ENCODE peak calls at places on chromosomes 12 and 14, in ten cellular contexts. F is lung; C is heart left ventricle; T is CD4-positive, CD25-positive, alpha-beta regulatory T cell; Q is gastrocnemius medialis; Y is CD8-positive, alpha-beta T cell; S is mesendoderm; V is right lobe of liver; H is uterus; P is suprapubic skin. D is an unnamed sample.

GRCh38 chr12:111363578-111363977 is 5.3 kb downstream of the PHETA1 start:
- DNase-seq in F (no peak), C (no peak), T (no peak), Q (no peak), Y (no peak), S (peak; percentile 78), V (no peak), H (no peak), P (no peak), D (no peak)

GRCh38 chr12:54032627-54033100 is at the start of gene HOXC5:
- DNase-seq in F (peak; percentile 66), C (no peak), T (no peak), Q (peak; percentile 78), Y (peak; percentile 59), S (peak; percentile 89), V (no peak), H (peak; percentile 62), P (no peak), D (peak; percentile 85)

GRCh38 chr14:64954491-64955240 is 12.1 kb upstream of the GPX2 start:
- DNase-seq in F (no peak), C (no peak), T (no peak), Q (no peak), Y (no peak), S (no peak), V (no peak), H (no peak), P (peak; percentile 26), D (no peak)

GRCh38 chr14:67237591-67237990 is 3.6 kb upstream of the PALS1 start:
- DNase-seq in F (no peak), C (no peak), T (no peak), Q (no peak), Y (no peak), S (no peak), V (no peak), H (no peak), P (no peak), D (no peak)

GRCh38 chr12:51721281-51721940 is 127.1 kb downstream of the FIGNL2 start:
- DNase-seq in F (peak; percentile 30), C (peak; percentile 30), T (peak; percentile 1), Q (no peak), Y (peak; percentile 53), S (peak; percentile 69), V (peak; percentile 46), H (no peak), P (no peak), D (peak; percentile 65)

GRCh38 chr12:127235771-127236170 is 1031.2 kb upstream of the TMEM132C start:
- DNase-seq in F (no peak), C (no peak), T (no peak), Q (no peak), Y (no peak), S (no peak), V (no peak), H (no peak), P (no peak), D (no peak)

GRCh38 chr12:53567961-53568360 is 58.2 kb downstream of the ATF7 start:
- DNase-seq in F (no peak), C (no peak), T (no peak), Q (no peak), Y (no peak), S (no peak), V (no peak), H (no peak), P (no peak), D (no peak)

GRCh38 chr12:95224202-95225170 is 6.9 kb downstream of the VEZT start:
- DNase-seq in F (no peak), C (no peak), T (no peak), Q (no peak), Y (no peak), S (no peak), V (no peak), H (no peak), P (no peak), D (no peak)

GRCh38 chr14:99234982-99235491 is 37.0 kb downstream of the BCL11B start:
- DNase-seq in F (no peak), C (no peak), T (peak; percentile 83), Q (no peak), Y (peak; percentile 90), S (peak; percentile 96), V (no peak), H (no peak), P (peak; percentile 72), D (peak; percentile 90)

GRCh38 chr14:54194501-54194900 is 202.3 kb upstream of the CDKN3 start:
- DNase-seq in F (no peak), C (no peak), T (no peak), Q (no peak), Y (no peak), S (no peak), V (no peak), H (no peak), P (no peak), D (no peak)

GRCh38 chr12:31015215-31015614 is 58.4 kb upstream of the DDX11 start:
- DNase-seq in F (no peak), C (no peak), T (no peak), Q (no peak), Y (no peak), S (no peak), V (no peak), H (peak; percentile 7), P (peak; percentile 42), D (no peak)

GRCh38 chr14:51575225-51576111 is 76.2 kb upstream of the FRMD6 start:
- DNase-seq in F (no peak), C (no peak), T (no peak), Q (no peak), Y (no peak), S (no peak), V (no peak), H (no peak), P (no peak), D (no peak)

GRCh38 chr12:56256326-56256960 is 1.7 kb downstream of the ANKRD52 start:
- DNase-seq in F (no peak), C (no peak), T (no peak), Q (peak; percentile 86), Y (no peak), S (peak; percentile 55), V (no peak), H (no peak), P (no peak), D (peak; percentile 27)

GRCh38 chr12:104691661-104692334 is 235.1 kb downstream of the CHST11 start:
- DNase-seq in F (no peak), C (no peak), T (no peak), Q (no peak), Y (no peak), S (no peak), V (no peak), H (no peak), P (peak; percentile 46), D (no peak)

GRCh38 chr12:24955389-24955788 is 6.5 kb upstream of the BCAT1 start:
- DNase-seq in F (no peak), C (no peak), T (no peak), Q (no peak), Y (no peak), S (no peak), V (no peak), H (no peak), P (no peak), D (no peak)

DNA sequence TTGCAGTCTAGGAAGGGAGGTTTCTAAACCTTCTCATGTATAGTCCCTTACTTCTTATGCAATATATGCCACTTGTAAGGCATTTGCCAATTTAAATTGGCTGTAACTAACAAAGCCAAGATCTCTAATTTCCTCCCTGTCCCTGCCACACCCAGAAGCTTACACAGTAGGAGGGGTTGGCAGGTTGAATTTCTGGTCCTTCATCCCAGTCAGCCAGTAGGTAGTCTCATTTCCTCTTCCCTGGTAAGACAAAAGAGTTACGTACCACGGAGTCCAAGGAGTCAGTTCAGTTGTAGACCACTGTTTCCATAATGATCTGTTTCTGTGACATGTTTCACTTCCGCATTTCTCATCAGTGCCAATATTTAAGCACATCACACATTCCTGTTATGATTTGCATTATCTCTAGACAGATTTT is 47.0 kb upstream of the PLBD1 start:
- DNase-seq in F (no peak), C (no peak), T (no peak), Q (no peak), Y (no peak), S (no peak), V (no peak), H (no peak), P (no peak), D (no peak)
- H3K4me1 ChIP-seq in F (peaks cover 21% of the 10 kb centered on the region), C (peaks cover 28% of the 10 kb centered on the region), T (no peaks in the 10 kb centered on the region), Q (peaks cover 19% of the 10 kb centered on the region), Y (no peaks in the 10 kb centered on the region), S (no peaks in the 10 kb centered on the region), V (no peaks in the 10 kb centered on the region), H (no peaks in the 10 kb centered on the region), P (peaks cover 29% of the 10 kb centered on the region), D (no peaks in the 10 kb centered on the region)

GRCh38 chr14:89307409-89307808 is 109.6 kb downstream of the FOXN3 start:
- DNase-seq in F (no peak), C (no peak), T (no peak), Q (peak; percentile 30), Y (no peak), S (no peak), V (no peak), H (no peak), P (no peak), D (no peak)

GRCh38 chr14:89309670-89310177 is 107.3 kb downstream of the FOXN3 start:
- DNase-seq in F (no peak), C (no peak), T (no peak), Q (no peak), Y (no peak), S (no peak), V (no peak), H (no peak), P (no peak), D (no peak)

GRCh38 chr14:89310211-89310610 is 106.8 kb downstream of the FOXN3 start:
- DNase-seq in F (no peak), C (no peak), T (no peak), Q (no peak), Y (no peak), S (no peak), V (no peak), H (no peak), P (no peak), D (no peak)

GRCh38 chr14:89304972-89305703 is 111.9 kb downstream of the FOXN3 start:
- DNase-seq in F (no peak), C (peak; percentile 37), T (no peak), Q (no peak), Y (no peak), S (peak; percentile 58), V (no peak), H (peak; percentile 43), P (no peak), D (peak; percentile 14)

GRCh38 chr14:89308232-89308959 is 108.6 kb downstream of the FOXN3 start:
- DNase-seq in F (no peak), C (no peak), T (no peak), Q (no peak), Y (no peak), S (no peak), V (no peak), H (no peak), P (no peak), D (no peak)
- H3K4me1 ChIP-seq in F (peaks cover 28% of the 10 kb centered on the region), C (peaks cover 58% of the 10 kb centered on the region), T (peaks cover 27% of the 10 kb centered on the region), Q (peaks cover 75% of the 10 kb centered on the region), Y (peaks cover 27% of the 10 kb centered on the region), S (peaks cover 10% of the 10 kb centered on the region), V (peaks cover 40% of the 10 kb centered on the region), H (peaks cover under 1% of the 10 kb centered on the region), P (peaks cover 28% of the 10 kb centered on the region), D (peaks cover 31% of the 10 kb centered on the region)

GRCh38 chr12:11651785-11652184 is 2.3 kb downstream of the ETV6 start:
- DNase-seq in F (no peak), C (no peak), T (no peak), Q (no peak), Y (no peak), S (no peak), V (no peak), H (no peak), P (no peak), D (no peak)
- H3K4me1 ChIP-seq in F (peaks cover 27% of the 10 kb centered on the region), C (peaks cover 60% of the 10 kb centered on the region), T (peaks cover 46% of the 10 kb centered on the region), Q (peaks cover 46% of the 10 kb centered on the region), Y (peaks cover 31% of the 10 kb centered on the region), S (peaks cover 16% of the 10 kb centered on the region), V (peaks cover 30% of the 10 kb centered on the region), H (no peaks in the 10 kb centered on the region), P (peaks cover 46% of the 10 kb centered on the region), D (peaks cover 31% of the 10 kb centered on the region)

GRCh38 chr14:72547999-72548398 is 345.9 kb downstream of the DPF3 start:
- DNase-seq in F (no peak), C (no peak), T (no peak), Q (no peak), Y (no peak), S (no peak), V (no peak), H (no peak), P (no peak), D (no peak)
- H3K4me1 ChIP-seq in F (no peaks in the 10 kb centered on the region), C (peaks cover 11% of the 10 kb centered on the region), T (no peaks in the 10 kb centered on the region), Q (peaks cover 45% of the 10 kb centered on the region), Y (no peaks in the 10 kb centered on the region), S (peaks cover 8% of the 10 kb centered on the region), V (peaks cover 20% of the 10 kb centered on the region), H (no peaks in the 10 kb centered on the region), P (peaks cover 12% of the 10 kb centered on the region), D (peaks cover 15% of the 10 kb centered on the region)

D was measured in neural progenitor cell.